ENCODE peak calls at places on chromosomes 16 and 17, in four cellular contexts. K is A549, V is K562, W is HepG2. A is an unnamed sample.

GRCh38 chr16:10339777-10340752 is 45.8 kb upstream of the ATF7IP2 start:
- DNase-seq in K (no peak), V (peak), W (no peak), A (no peak)

GRCh38 chr17:19533718-19534561 is at the start of gene SLC47A1:
- DNase-seq in K (peak), V (no peak), W (peak), A (no peak)

GRCh38 chr17:65370669-65371126 is 190.8 kb downstream of the AXIN2 start:
- DNase-seq in K (no peak), V (no peak), W (peak), A (no peak)

GRCh38 chr17:72516772-72517399 is 396.1 kb downstream of the SOX9 start:
- DNase-seq in K (peak), V (no peak), W (peak), A (no peak)

GRCh38 chr16:11698271-11698689 is 30.0 kb downstream of the SNN start:
- DNase-seq in K (no peak), V (no peak), W (no peak), A (peak)

GRCh38 chr17:59706900-59707181 is 389 bp downstream of the PTRH2 start:
- DNase-seq in K (no peak), V (no peak), W (no peak), A (no peak)

GRCh38 chr16:56226840-56227525 is 35.7 kb downstream of the GNAO1 start:
- DNase-seq in K (no peak), V (no peak), W (no peak), A (no peak)

GRCh38 chr16:4704491-4704890 is 11.1 kb downstream of the NUDT16L1 start:
- DNase-seq in K (no peak), V (no peak), W (no peak), A (no peak)

DNA sequence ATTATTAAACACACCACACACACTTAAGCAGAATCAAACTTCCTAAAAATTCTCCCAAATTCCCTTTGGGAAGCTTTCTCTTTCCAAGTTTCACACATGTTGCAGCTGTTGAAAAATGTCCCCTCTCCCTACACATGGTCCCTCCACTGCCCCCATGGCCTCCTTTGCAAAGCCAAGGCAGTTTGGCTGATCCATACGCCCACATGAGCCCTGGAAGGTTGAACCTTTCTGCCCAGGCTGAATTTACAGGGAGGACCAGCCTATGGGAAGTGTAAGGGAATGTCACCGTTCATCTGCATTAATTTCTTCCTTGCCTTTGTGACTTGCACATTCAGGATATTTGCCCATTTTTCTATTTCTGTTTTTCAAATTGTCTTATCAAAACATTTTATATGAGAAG is 31.1 kb upstream of the SHISA6 start:
- DNase-seq in K (no peak), V (no peak), W (no peak), A (no peak)
- TF ChIP-seq CTCF in K (no peak), V (no peak), W (no peak), A (no peak)

GRCh38 chr16:74713876-74714275 is 13.2 kb upstream of the MLKL start:
- DNase-seq in K (no peak), V (no peak), W (no peak), A (no peak)
- TF ChIP-seq RAD21 in K (no peak), V (no peak), W (no peak), A (no peak)

DNA sequence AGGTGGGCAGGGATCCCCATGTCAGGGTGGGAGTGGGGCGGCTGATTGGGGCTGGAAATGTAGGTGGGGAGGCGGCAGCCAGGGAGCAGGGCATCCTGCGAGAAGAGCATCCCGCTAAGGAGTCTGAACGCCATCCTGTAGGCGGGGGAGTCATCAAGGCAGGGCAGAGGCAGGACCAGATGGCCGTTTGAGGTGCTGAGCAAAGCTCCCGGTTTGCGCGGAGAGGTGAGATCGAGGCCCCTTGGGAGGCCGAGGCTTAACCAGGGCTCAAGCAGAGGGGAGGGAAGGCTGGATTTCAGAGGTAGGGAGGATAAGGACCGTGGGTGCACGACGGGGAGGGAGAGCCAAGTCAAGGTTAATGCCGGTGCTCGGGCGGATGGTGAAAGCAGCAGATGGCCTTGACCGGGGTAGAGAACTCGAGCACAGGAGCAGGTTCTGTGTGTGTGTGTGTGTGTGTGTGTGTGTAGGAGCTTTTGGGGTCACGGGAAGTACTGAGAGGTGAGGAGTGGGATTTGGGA is 472 bp upstream of the NME2 start:
- DNase-seq in K (peak), V (peak), W (no peak), A (peak)
- TF ChIP-seq MAZ in K (no peak), V (no peak), W (no peak), A (no peak)

GRCh38 chr17:73795730-73796129 is 151.5 kb upstream of the SDK2 start:
- DNase-seq in K (no peak), V (no peak), W (peak), A (no peak)
- TF ChIP-seq CTCF in K (no peak), V (no peak), W (peak), A (no peak)